ENCODE peak calls at places on chromosomes 5 and 9, in six cellular contexts. S, X, C, V, K and H are unnamed samples.

GRCh38 chr9:4145482-4145881 is 154.4 kb downstream of the GLIS3 start:
- DNase-seq in C (no peak), K (no peak), V (no peak), X (no peak), S (no peak), H (no peak)

GRCh38 chr9:76374702-76375543 is 19.3 kb downstream of the RFK start:
- DNase-seq in S (peak; percentile 94), K (peak; percentile 96), X (peak; percentile 33), C (peak; percentile 85), V (peak; percentile 16), H (no peak)

GRCh38 chr9:12712532-12712931 is 19.3 kb downstream of the TYRP1 start:
- DNase-seq in X (no peak), C (no peak), K (no peak), S (no peak), V (no peak), H (no peak)

GRCh38 chr9:107712390-107712789 is 222.8 kb upstream of the KLF4 start:
- DNase-seq in K (peak; percentile 24), V (no peak), C (no peak), X (no peak), S (peak; percentile 55), H (no peak)

GRCh38 chr5:123371575-123372179 is 51.5 kb downstream of the CEP120 start:
- DNase-seq in S (peak; percentile 7), X (peak; percentile 75), V (peak; percentile 39), K (no peak), C (peak; percentile 22), H (peak; percentile 88)

GRCh38 chr9:35689601-35690446 is at the start of gene TPM2:
- DNase-seq in K (peak; percentile 70), S (peak; percentile 70), V (peak; percentile 19), X (peak; percentile 75), C (no peak), H (peak; percentile 84)

GRCh38 chr5:136776022-136776927 is 410.9 kb upstream of the TRPC7 start:
- DNase-seq in X (no peak), K (no peak), V (no peak), C (no peak), S (no peak), H (no peak)

GRCh38 chr9:107390806-107391205 is 98.8 kb downstream of the KLF4 start:
- DNase-seq in X (no peak), V (no peak), K (no peak), S (no peak), C (no peak), H (no peak)

GRCh38 chr9:136409557-136410455 is 608 bp downstream of the ENTR1 start:
- DNase-seq in X (peak; percentile 36), S (peak; percentile 57), C (peak; percentile 30), V (no peak), K (peak; percentile 44), H (peak; percentile 60)

GRCh38 chr9:17760250-17760649 is 181.4 kb downstream of the SH3GL2 start:
- DNase-seq in S (no peak), K (no peak), X (no peak), C (no peak), V (no peak), H (no peak)

GRCh38 chr5:180649297-180650039 is at the start of gene FLT4:
- DNase-seq in S (peak; percentile 23), K (no peak), C (no peak), X (peak; percentile 36), V (peak; percentile 84), H (peak; percentile 74)

GRCh38 chr9:32128546-32128945 is 255.9 kb upstream of the ACO1 start:
- DNase-seq in X (peak; percentile 32), K (no peak), C (no peak), V (no peak), S (no peak), H (no peak)

GRCh38 chr9:72038890-72039410 is 21.5 kb downstream of the C9orf57 start:
- DNase-seq in X (peak; percentile 86), K (peak; percentile 74), C (peak; percentile 56), V (peak; percentile 67), S (peak; percentile 74), H (peak; percentile 77)

GRCh38 chr5:115324021-115324420 is 27.6 kb upstream of the CCDC112 start:
- DNase-seq in S (no peak), C (no peak), X (no peak), K (no peak), V (no peak), H (no peak)

GRCh38 chr5:98772415-98773213 is 849 bp upstream of the RGMB start:
- DNase-seq in V (no peak), S (peak; percentile 78), K (peak; percentile 22), X (peak; percentile 83), C (peak; percentile 62), H (peak; percentile 84)

GRCh38 chr9:86720893-86721698 is 226.2 kb downstream of the GAS1 start:
- DNase-seq in S (no peak), V (no peak), C (no peak), K (no peak), X (no peak), H (no peak)
- TF ChIP-seq JUN in S (no peak), V (no peak), C (no peak), K (no peak), X (no peak), H (no peak)

DNA sequence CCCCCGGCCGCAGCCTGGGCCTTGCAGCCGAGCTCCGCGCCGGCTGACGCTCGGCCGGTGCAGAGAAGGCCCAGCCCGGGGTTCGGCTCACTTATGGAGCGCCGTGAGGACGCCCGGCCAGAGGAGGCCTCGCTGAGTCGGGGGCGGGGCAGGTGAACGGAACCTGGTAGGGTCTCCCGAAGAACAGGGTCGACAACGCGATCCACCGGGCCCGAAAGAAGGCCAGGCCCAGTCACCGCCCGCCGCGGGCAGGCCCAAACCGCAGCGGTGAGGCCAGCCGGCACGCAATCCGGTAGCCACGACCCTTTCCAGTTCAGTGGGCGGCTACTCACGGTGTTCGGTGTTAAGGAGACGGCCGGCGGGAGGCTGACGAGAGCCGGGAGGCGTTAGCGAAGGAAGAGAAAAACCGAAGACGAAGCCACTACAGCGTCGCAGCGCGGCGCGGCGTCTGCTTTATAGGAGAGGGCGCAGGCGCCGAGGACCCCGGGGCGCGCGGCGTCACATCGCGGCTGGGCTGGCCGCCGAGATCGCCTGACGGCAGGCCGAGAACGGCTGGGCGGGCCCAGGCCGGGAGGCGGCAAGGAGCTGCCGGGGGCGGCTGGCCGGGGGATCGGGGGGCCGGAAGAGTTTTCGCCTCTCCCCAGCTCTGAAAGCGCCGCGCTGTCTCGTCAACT is at the start of gene SKP1:
- DNase-seq in S (peak; percentile 58), K (peak; percentile 86), X (peak; percentile 78), C (peak; percentile 56), V (peak; percentile 90), H (peak; percentile 93)
- TF ChIP-seq JUN in S (peak; percentile 92), K (no peak), X (peak; percentile 73), C (no peak), V (peak; percentile 82), H (no peak)

GRCh38 chr9:135154050-135154570 is 66.6 kb downstream of the OLFM1 start:
- DNase-seq in X (no peak), V (no peak), C (no peak), S (no peak), K (no peak), H (no peak)

GRCh38 chr9:135158572-135158937 is 71.1 kb downstream of the OLFM1 start:
- DNase-seq in S (no peak), V (no peak), X (no peak), K (no peak), C (no peak), H (no peak)

GRCh38 chr9:135157856-135158571 is 70.5 kb downstream of the OLFM1 start:
- DNase-seq in X (no peak), K (no peak), C (no peak), S (no peak), V (no peak), H (no peak)

GRCh38 chr9:135155396-135155795 is 67.9 kb downstream of the OLFM1 start:
- DNase-seq in S (no peak), K (no peak), C (no peak), V (no peak), X (no peak), H (no peak)

GRCh38 chr9:135156525-135157510 is 69.3 kb downstream of the OLFM1 start:
- DNase-seq in S (peak; percentile 33), C (peak; percentile 15), K (peak; percentile 8), X (peak; percentile 84), V (peak; percentile 73), H (peak; percentile 89)
- TF ChIP-seq JUN in S (no peak), C (no peak), K (no peak), X (peak; percentile 72), V (no peak), H (no peak)

GRCh38 chr5:174505621-174506020 is 218.8 kb upstream of the MSX2 start:
- DNase-seq in X (no peak), C (no peak), K (no peak), V (no peak), S (no peak), H (no peak)

GRCh38 chr5:174503086-174503460 is 221.3 kb upstream of the MSX2 start:
- DNase-seq in S (no peak), K (no peak), C (no peak), X (no peak), V (no peak), H (no peak)

GRCh38 chr5:174504266-174504726 is 220.1 kb upstream of the MSX2 start:
- DNase-seq in C (no peak), X (no peak), V (no peak), K (no peak), S (no peak), H (no peak)

GRCh38 chr5:174501461-174502069 is 222.8 kb upstream of the MSX2 start:
- DNase-seq in C (no peak), S (no peak), V (no peak), K (no peak), X (no peak), H (no peak)

GRCh38 chr5:174503461-174504265 is 220.7 kb upstream of the MSX2 start:
- DNase-seq in S (peak; percentile 20), K (peak; percentile 2), V (no peak), X (no peak), C (no peak), H (no peak)
- TF ChIP-seq JUN in S (no peak), K (no peak), V (no peak), X (no peak), C (no peak), H (no peak)

GRCh38 chr9:74681901-74682300 is 184.8 kb downstream of the RORB start:
- DNase-seq in C (no peak), S (no peak), X (no peak), V (no peak), K (no peak), H (no peak)
- TF ChIP-seq JUN in C (no peak), S (no peak), X (no peak), V (no peak), K (no peak), H (no peak)